ENCODE peak calls at places on chromosomes 13 and 19, in seven cellular contexts. P, J, Y, X, U, L and F are unnamed samples.
A peak's percentile ranks its signal among the peaks of the same experiment; 100 is the strongest.

GRCh38 chr13:43424386-43424785 is 362.4 kb downstream of the ENOX1 start:
- DNase-seq in P (no peak), Y (no peak), L (no peak), U (no peak), J (no peak), X (no peak), F (no peak)

GRCh38 chr13:114049026-114049425 is 75.2 kb upstream of the C13orf46 start:
- DNase-seq in U (no peak), P (no peak), X (no peak), L (no peak), Y (no peak), J (no peak), F (no peak)

GRCh38 chr19:595326-596262 is 5.9 kb downstream of the HCN2 start:
- DNase-seq in X (no peak), Y (no peak), P (no peak), L (no peak), U (no peak), J (no peak), F (no peak)

GRCh38 chr19:29520390-29520789 is 5.4 kb upstream of the VSTM2B start:
- DNase-seq in P (no peak), X (no peak), U (no peak), Y (no peak), L (no peak), J (no peak), F (no peak)

GRCh38 chr13:30371649-30372265 is 50.5 kb upstream of the UBE2L5 start:
- DNase-seq in J (peak; percentile 28), U (no peak), Y (no peak), L (peak; percentile 96), P (no peak), X (no peak), F (peak; percentile 41)

GRCh38 chr19:13826652-13827235 is 31.5 kb downstream of the ZSWIM4 start:
- DNase-seq in X (no peak), U (no peak), L (no peak), Y (no peak), J (no peak), P (no peak), F (no peak)

GRCh38 chr13:98423417-98423816 is 153.5 kb downstream of the STK24 start:
- DNase-seq in L (no peak), J (no peak), Y (no peak), X (no peak), P (no peak), U (no peak), F (no peak)

GRCh38 chr13:98370806-98371553 is 193.9 kb upstream of the RNF113B start:
- DNase-seq in U (no peak), Y (no peak), X (no peak), P (no peak), J (no peak), L (no peak), F (no peak)

GRCh38 chr13:79307866-79308298 is 98.2 kb downstream of the RBM26 start:
- DNase-seq in J (no peak), P (no peak), L (no peak), U (no peak), Y (no peak), X (no peak), F (no peak)

GRCh38 chr13:110347535-110348308 is 40.6 kb downstream of the COL4A2 start:
- DNase-seq in J (no peak), X (peak; percentile 63), U (no peak), P (no peak), L (no peak), Y (no peak), F (no peak)

GRCh38 chr19:35644987-35645679 is 3.0 kb upstream of the COX6B1 start:
- DNase-seq in X (peak; percentile 88), Y (peak; percentile 58), J (peak; percentile 49), P (peak; percentile 75), U (no peak), L (no peak), F (peak; percentile 25)

GRCh38 chr19:48630289-48631036 is 6.7 kb downstream of the DBP start:
- DNase-seq in Y (no peak), X (peak; percentile 68), U (no peak), J (no peak), P (no peak), L (no peak), F (no peak)

GRCh38 chr13:108313382-108313781 is 43.9 kb downstream of the TNFSF13B start:
- DNase-seq in X (no peak), L (no peak), P (no peak), J (no peak), U (peak; percentile 28), Y (no peak), F (no peak)

GRCh38 chr13:43874512-43875092 is 4.9 kb downstream of the CCDC122 start:
- DNase-seq in P (no peak), J (no peak), U (no peak), Y (no peak), L (no peak), X (no peak), F (no peak)

GRCh38 chr13:75050419-75051066 is 431.4 kb downstream of the TBC1D4 start:
- DNase-seq in J (no peak), X (no peak), L (no peak), U (no peak), P (no peak), Y (no peak), F (no peak)